ENCODE peak calls at places on chromosomes 3 and 15, in eight cellular contexts. F is lower lobe of right lung, O is fibroblast of pulmonary artery, K is AG10803, M is WERI-Rb-1, W is GM13976, N is GM12865, B is dorsolateral prefrontal cortex. C is an unnamed sample.

GRCh38 chr3:119125742-119126507 is 20.0 kb upstream of the TEX55 start:
- DNase-seq in B (no peak), O (no peak), F (no peak), W (no peak), M (peak), N (no peak), K (no peak), C (no peak)

GRCh38 chr3:15795563-15796308 is 2.0 kb downstream of the ANKRD28 start:
- DNase-seq in O (peak), F (no peak), B (no peak), M (no peak), N (peak), K (peak), W (no peak), C (peak)

GRCh38 chr3:107689355-107689754 is 166.6 kb downstream of the BBX start:
- DNase-seq in B (no peak), O (no peak), F (no peak), M (no peak), W (no peak), K (no peak), N (no peak), C (no peak)

GRCh38 chr3:113663324-113663750 is 33.1 kb downstream of the USF3 start:
- DNase-seq in O (no peak), B (no peak), K (no peak), F (no peak), W (no peak), M (no peak), N (no peak), C (no peak)

GRCh38 chr15:84858231-84858630 is 26.2 kb upstream of the SLC28A1 start:
- DNase-seq in B (no peak), N (no peak), W (no peak), K (no peak), F (no peak), O (no peak), M (no peak), C (no peak)

GRCh38 chr15:81950841-81951414 is 94.9 kb downstream of the MEX3B start:
- DNase-seq in W (no peak), B (no peak), N (no peak), K (peak), F (no peak), O (peak), M (no peak), C (peak)

GRCh38 chr3:185981621-185982020 is 43.8 kb upstream of the TRA2B start:
- DNase-seq in K (no peak), N (no peak), W (no peak), B (no peak), O (no peak), F (no peak), M (no peak), C (no peak)

GRCh38 chr3:18861137-18861536 is 287.2 kb upstream of the KCNH8 start:
- DNase-seq in N (no peak), M (no peak), F (no peak), O (no peak), K (no peak), B (no peak), W (no peak), C (no peak)

GRCh38 chr3:126445506-126445905 is 30.2 kb downstream of the ZXDC start:
- DNase-seq in K (no peak), N (no peak), O (no peak), F (no peak), M (no peak), W (no peak), B (no peak), C (no peak)

GRCh38 chr3:126441256-126441880 is 34.3 kb downstream of the ZXDC start:
- DNase-seq in N (no peak), K (no peak), B (peak), F (no peak), M (no peak), O (no peak), W (no peak), C (no peak)

GRCh38 chr3:126440709-126440995 is 35.0 kb downstream of the ZXDC start:
- DNase-seq in F (no peak), W (no peak), B (peak), N (no peak), M (no peak), K (no peak), O (no peak), C (no peak)

GRCh38 chr3:126442099-126442848 is 33.4 kb downstream of the ZXDC start:
- DNase-seq in K (no peak), O (peak), F (no peak), N (no peak), B (peak), M (no peak), W (no peak), C (no peak)

GRCh38 chr3:126442849-126443229 is 32.9 kb downstream of the ZXDC start:
- DNase-seq in B (peak), M (no peak), O (no peak), N (no peak), K (no peak), F (no peak), W (no peak), C (no peak)
- TF ChIP-seq CTCF in B (no peak), M (no peak), O (no peak), N (no peak), K (no peak), F (no peak), W (no peak), C (no peak)

GRCh38 chr15:77819841-77820728 is 187.4 kb upstream of the LINGO1 start:
- DNase-seq in N (no peak), K (no peak), M (peak), W (peak), O (no peak), B (no peak), F (no peak), C (no peak)
- TF ChIP-seq CTCF in N (no peak), K (no peak), M (peak), W (no peak), O (no peak), B (no peak), F (no peak), C (peak)

DNA sequence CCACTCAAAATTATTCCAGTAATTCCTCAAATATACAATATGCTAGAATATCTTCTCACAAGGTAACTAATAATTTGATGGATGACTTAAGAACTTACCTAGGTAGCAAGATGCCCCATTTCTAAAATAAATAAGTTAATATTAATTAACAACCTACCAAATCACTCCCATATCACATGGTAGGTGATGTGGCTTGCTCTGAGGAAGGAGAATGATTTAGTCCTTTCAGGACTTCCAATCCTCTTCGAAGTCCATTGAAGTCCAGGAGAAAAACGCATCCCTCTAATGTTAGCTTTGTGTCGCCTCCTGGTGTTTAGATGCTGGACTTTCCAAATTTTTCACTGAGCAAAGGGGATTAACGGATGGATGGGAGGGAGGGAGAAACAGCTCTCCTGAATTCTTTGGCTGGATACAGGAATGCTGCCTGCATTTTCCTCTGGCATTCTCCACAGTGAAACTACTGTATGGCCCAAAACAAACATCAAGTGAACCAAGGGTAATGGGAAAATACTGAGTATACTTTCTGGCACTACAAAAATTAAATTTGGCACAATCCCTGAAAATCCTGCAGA is 58.6 kb downstream of the PRICKLE2 start:
- DNase-seq in N (no peak), K (peak), F (no peak), W (no peak), B (no peak), M (peak), O (peak), C (no peak)
- TF ChIP-seq CTCF in N (no peak), K (peak), F (no peak), W (no peak), B (no peak), M (peak), O (peak), C (peak)

GRCh38 chr3:43766672-43767465 is 76.1 kb downstream of the ABHD5 start:
- DNase-seq in M (no peak), B (no peak), F (no peak), N (no peak), O (peak), W (no peak), K (peak), C (peak)
- TF ChIP-seq CTCF in M (no peak), B (no peak), F (no peak), N (no peak), O (no peak), W (no peak), K (peak), C (peak)

GRCh38 chr3:37536033-37536432 is 325.6 kb upstream of the CTDSPL start:
- DNase-seq in N (no peak), K (no peak), B (no peak), O (no peak), M (no peak), F (no peak), W (no peak), C (no peak)

GRCh38 chr3:37534940-37535339 is 326.7 kb upstream of the CTDSPL start:
- DNase-seq in N (no peak), F (no peak), K (no peak), O (no peak), M (no peak), B (no peak), W (no peak), C (no peak)

GRCh38 chr3:37536799-37537311 is 324.8 kb upstream of the CTDSPL start:
- DNase-seq in B (no peak), O (no peak), K (no peak), M (no peak), F (no peak), W (no peak), N (no peak), C (no peak)

GRCh38 chr3:37540786-37541185 is 320.9 kb upstream of the CTDSPL start:
- DNase-seq in O (no peak), W (no peak), B (no peak), N (no peak), K (no peak), M (no peak), F (no peak), C (no peak)

GRCh38 chr3:37537914-37538691 is 323.6 kb upstream of the CTDSPL start:
- DNase-seq in O (peak), F (no peak), M (peak), B (no peak), W (no peak), K (no peak), N (no peak), C (no peak)
- TF ChIP-seq CTCF in O (no peak), F (no peak), M (no peak), B (no peak), W (no peak), K (no peak), N (no peak), C (no peak)

GRCh38 chr3:45043715-45044299 is 17.7 kb downstream of the CLEC3B start:
- DNase-seq in N (no peak), K (peak), W (no peak), O (peak), F (no peak), B (no peak), M (no peak), C (peak)
- TF ChIP-seq CTCF in N (no peak), K (peak), W (no peak), O (peak), F (no peak), B (no peak), M (no peak), C (peak)

DNA sequence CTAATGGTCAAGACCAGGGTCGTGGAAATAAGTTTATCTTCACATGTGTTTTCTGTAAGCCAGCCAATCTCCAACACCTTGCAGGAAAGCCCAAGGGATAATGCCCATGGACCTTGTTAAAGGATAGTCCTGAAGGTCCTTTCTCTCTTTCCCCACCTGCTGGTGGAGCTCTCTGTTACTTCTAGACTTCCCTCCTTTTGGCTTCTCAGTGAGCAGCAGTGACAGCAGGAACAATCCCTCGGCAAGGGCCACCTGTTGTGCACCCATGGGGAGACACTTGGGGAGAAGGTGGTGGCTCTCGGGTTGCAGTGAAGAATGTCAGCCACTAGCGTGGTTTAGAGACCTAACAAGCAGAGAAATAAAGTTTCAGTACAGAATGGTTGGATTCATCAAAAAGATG is 84.0 kb upstream of the OSBPL11 start:
- DNase-seq in B (no peak), O (no peak), F (no peak), K (no peak), M (peak), N (no peak), W (no peak), C (no peak)
- TF ChIP-seq CTCF in B (no peak), O (no peak), F (no peak), K (no peak), M (peak), N (no peak), W (no peak), C (peak)

DNA sequence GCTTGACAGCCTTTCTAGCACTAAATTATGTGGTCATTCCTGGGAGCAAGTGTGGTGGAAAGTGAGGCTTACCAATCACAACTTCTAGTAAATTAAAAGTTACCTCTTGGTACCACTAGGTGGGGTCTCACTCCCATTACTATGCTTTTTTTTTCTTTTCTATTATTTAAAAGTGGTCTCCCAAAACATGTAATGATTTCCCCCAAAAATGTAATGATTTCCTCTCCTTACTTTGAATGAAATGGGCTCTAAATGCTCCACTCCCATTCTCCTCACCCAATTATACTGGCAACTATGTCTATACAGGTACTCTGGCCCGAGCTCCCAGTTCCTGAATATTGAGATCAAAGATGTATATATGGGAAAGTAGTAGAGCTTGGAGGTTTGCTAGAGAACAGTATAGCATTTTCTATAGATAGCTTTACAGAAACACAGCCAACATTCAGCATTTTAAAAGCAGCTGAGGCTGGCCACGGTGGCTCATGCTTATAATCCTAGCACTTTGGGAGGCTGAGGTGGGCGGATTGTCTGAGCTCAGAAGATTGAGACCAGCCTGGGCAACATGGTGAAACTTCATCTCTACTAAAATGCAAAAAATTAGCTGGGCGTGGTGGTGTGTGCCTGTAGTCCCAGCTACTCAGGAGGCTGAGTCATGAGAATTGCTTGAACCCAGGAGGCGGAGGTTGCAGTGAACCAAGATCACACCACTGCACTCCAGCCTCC is 70.9 kb downstream of the DCUN1D1 start:
- DNase-seq in O (peak), F (no peak), B (no peak), K (peak), M (no peak), W (peak), N (no peak), C (peak)
- TF ChIP-seq CTCF in O (peak), F (peak), B (peak), K (peak), M (peak), W (no peak), N (peak), C (peak)

GRCh38 chr15:40894689-40895308 is 549 bp downstream of the VPS18 start:
- DNase-seq in W (peak), F (peak), O (peak), B (no peak), N (peak), M (peak), K (peak), C (peak)
- TF ChIP-seq CTCF in W (peak), F (peak), O (peak), B (peak), N (peak), M (peak), K (peak), C (peak)

C was measured in HFFc6.